ENCODE peak calls at places on chromosomes 6 and 20, in six cellular contexts. S, G, M, D, P and F are unnamed samples.

GRCh38 chr20:25270829-25271251 is 23.0 kb downstream of the PYGB start:
- DNase-seq in M (no peak), G (no peak), S (no peak), D (no peak), P (no peak), F (no peak)

GRCh38 chr6:1797801-1798200 is 188.1 kb downstream of the FOXC1 start:
- DNase-seq in G (peak; percentile 40), M (no peak), P (no peak), D (no peak), S (peak; percentile 45), F (no peak)

GRCh38 chr6:34514593-34515472 is 41.3 kb downstream of the SPDEF start:
- DNase-seq in P (no peak), M (peak; percentile 85), G (no peak), D (no peak), S (peak; percentile 41), F (no peak)

GRCh38 chr6:41446907-41447545 is 99.2 kb upstream of the FOXP4 start:
- DNase-seq in P (no peak), D (no peak), G (no peak), M (no peak), S (no peak), F (no peak)

GRCh38 chr6:90729057-90729456 is 142.2 kb upstream of the MAP3K7 start:
- DNase-seq in P (no peak), M (no peak), D (no peak), G (no peak), S (no peak), F (no peak)

GRCh38 chr6:15586528-15586927 is 76.3 kb downstream of the DTNBP1 start:
- DNase-seq in D (no peak), G (no peak), S (peak; percentile 33), P (no peak), M (no peak), F (no peak)

GRCh38 chr20:10371467-10371866 is 62.6 kb downstream of the MKKS start:
- DNase-seq in D (no peak), M (no peak), P (no peak), S (no peak), G (no peak), F (no peak)

GRCh38 chr6:146543211-146543939 is at the start of gene RAB32:
- DNase-seq in G (peak; percentile 74), D (peak; percentile 60), S (peak; percentile 96), M (peak; percentile 97), P (peak; percentile 87), F (peak; percentile 93)

GRCh38 chr6:76876922-76877553 is 586.3 kb downstream of the HTR1B start:
- DNase-seq in P (no peak), D (peak; percentile 32), S (peak; percentile 79), G (peak; percentile 47), M (peak; percentile 91), F (no peak)

GRCh38 chr20:47789081-47789998 is 4.1 kb upstream of the SULF2 start:
- DNase-seq in S (no peak), D (no peak), P (no peak), M (peak; percentile 51), G (peak; percentile 76), F (no peak)

GRCh38 chr6:107866606-107867301 is 42.6 kb upstream of the SCML4 start:
- DNase-seq in P (no peak), M (peak; percentile 54), D (peak; percentile 51), S (peak; percentile 34), G (peak; percentile 63), F (no peak)

GRCh38 chr6:166707045-166707444 is 80.0 kb upstream of the RPS6KA2 start:
- DNase-seq in G (no peak), D (peak; percentile 56), M (peak; percentile 76), P (no peak), S (peak; percentile 28), F (no peak)

GRCh38 chr20:1299522-1299921 is 29.4 kb downstream of the SDCBP2 start:
- DNase-seq in P (no peak), S (no peak), M (no peak), G (no peak), D (peak; percentile 56), F (no peak)

GRCh38 chr6:75128881-75129570 is 76.8 kb downstream of the COL12A1 start:
- DNase-seq in S (peak; percentile 47), P (no peak), M (no peak), G (no peak), D (no peak), F (no peak)

GRCh38 chr6:160141001-160141726 is 19.5 kb downstream of the SLC22A1 start:
- DNase-seq in P (no peak), M (peak; percentile 61), G (no peak), S (peak; percentile 64), D (no peak), F (peak; percentile 34)

GRCh38 chr20:44218441-44218840 is 7.9 kb upstream of the OSER1 start:
- DNase-seq in G (no peak), S (no peak), M (no peak), D (no peak), P (no peak), F (no peak)

GRCh38 chr6:125658759-125659431 is 90.5 kb upstream of the HEY2 start:
- DNase-seq in D (no peak), G (no peak), M (no peak), S (peak; percentile 12), P (no peak), F (no peak)

GRCh38 chr6:36929607-36930006 is 24.9 kb upstream of the PI16 start:
- DNase-seq in D (no peak), G (peak; percentile 88), P (no peak), S (peak; percentile 22), M (no peak), F (no peak)

GRCh38 chr6:4662886-4663285 is 113.3 kb upstream of the CDYL start:
- DNase-seq in D (no peak), M (no peak), S (no peak), P (no peak), G (no peak), F (no peak)

GRCh38 chr20:40493551-40493950 is 195.5 kb downstream of the MAFB start:
- DNase-seq in P (no peak), M (no peak), G (no peak), D (no peak), S (peak; percentile 79), F (no peak)

GRCh38 chr20:57450419-57450818 is 59.2 kb downstream of the RBM38 start:
- DNase-seq in M (no peak), P (peak; percentile 39), G (no peak), D (peak; percentile 80), S (no peak), F (no peak)

GRCh38 chr6:53240763-53241162 is 92.1 kb upstream of the GCM1 start:
- DNase-seq in M (no peak), S (no peak), G (no peak), P (no peak), D (no peak), F (no peak)

GRCh38 chr6:29709178-29709576 is 14.1 kb upstream of the HLA-F start:
- DNase-seq in S (no peak), D (no peak), M (no peak), P (no peak), G (no peak), F (no peak)

GRCh38 chr6:126540161-126540560 is 200.2 kb downstream of the CENPW start:
- DNase-seq in G (no peak), M (no peak), S (no peak), P (no peak), D (no peak), F (no peak)

GRCh38 chr6:11011787-11012234 is 32.3 kb downstream of the ELOVL2 start:
- DNase-seq in D (no peak), M (peak; percentile 71), G (no peak), P (peak; percentile 17), S (no peak), F (no peak)